ENCODE peak calls at places on chromosomes 16 and 17, in five cellular contexts. T is fibroblast of lung, D is heart left ventricle, I is mesendoderm, C is transverse colon. F is an unnamed sample.
A peak's percentile ranks its signal among the peaks of the same experiment; 100 is the strongest.

GRCh38 chr17:17840751-17841591 is 4.2 kb upstream of the SREBF1 start:
- DNase-seq in T (peak; percentile 68), D (no peak), I (peak; percentile 62), C (no peak), F (no peak)

GRCh38 chr16:84603115-84603816 is 14.6 kb downstream of the COTL1 start:
- DNase-seq in T (peak; percentile 98), D (peak; percentile 85), I (no peak), C (peak; percentile 75), F (peak; percentile 60)

GRCh38 chr16:85037050-85037410 is 9.4 kb downstream of the KIAA0513 start:
- DNase-seq in T (peak; percentile 72), D (peak; percentile 12), I (no peak), C (no peak), F (no peak)

GRCh38 chr16:10981697-10982216 is 37.4 kb downstream of the CLEC16A start:
- DNase-seq in T (peak; percentile 42), D (no peak), I (peak; percentile 65), C (no peak), F (no peak)

GRCh38 chr16:77738706-77739105 is 16.4 kb downstream of the NUDT7 start:
- DNase-seq in T (no peak), D (no peak), I (no peak), C (no peak), F (no peak)

GRCh38 chr16:11685844-11686618 is 17.8 kb downstream of the SNN start:
- DNase-seq in T (peak; percentile 36), D (no peak), I (no peak), C (no peak), F (no peak)

GRCh38 chr16:27365142-27366089 is 36.6 kb upstream of the IL21R start:
- DNase-seq in T (no peak), D (no peak), I (peak; percentile 75), C (no peak), F (no peak)

GRCh38 chr17:41812176-41813038 is at the start of gene FKBP10:
- DNase-seq in T (peak; percentile 91), D (peak; percentile 79), I (peak; percentile 98), C (peak; percentile 56), F (peak; percentile 58)

GRCh38 chr17:31535581-31535981 is 144.1 kb downstream of the RAB11FIP4 start:
- DNase-seq in T (no peak), D (no peak), I (no peak), C (peak; percentile 60), F (no peak)

GRCh38 chr17:55811536-55811935 is 60.7 kb downstream of the PCTP start:
- DNase-seq in T (no peak), D (no peak), I (no peak), C (no peak), F (no peak)

GRCh38 chr17:27956601-27957445 is 63.7 kb upstream of the LYRM9 start:
- DNase-seq in T (no peak), D (no peak), I (peak; percentile 89), C (no peak), F (peak; percentile 91)
- H3K27ac ChIP-seq in T (no peak overlapping the region), D (no peak overlapping the region), I (no peak overlapping the region), C (no peak overlapping the region), F (peak overlapping the region; percentile 69)

DNA sequence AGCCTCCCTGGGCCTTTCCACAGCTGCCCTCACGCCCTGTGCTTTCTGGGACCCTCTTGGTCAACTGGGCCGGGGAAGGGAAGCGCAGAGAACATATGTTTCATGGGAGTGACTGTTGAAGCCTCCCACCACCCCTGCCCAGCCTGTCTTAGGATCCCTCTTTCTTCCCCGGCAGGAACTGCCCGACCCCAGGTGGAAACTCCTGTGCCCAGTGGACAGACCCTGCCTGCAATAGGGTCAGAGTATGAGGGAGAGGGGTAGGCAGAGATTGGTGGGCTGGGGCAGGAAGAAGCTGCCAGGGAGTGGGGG is 10.5 kb downstream of the HEXIM2 start:
- DNase-seq in T (no peak), D (no peak), I (no peak), C (no peak), F (no peak)
- H3K4me1 ChIP-seq in T (peaks cover 22% of the 10 kb centered on the region), D (peaks cover 18% of the 10 kb centered on the region), I (peaks cover 20% of the 10 kb centered on the region), C (peaks cover 42% of the 10 kb centered on the region), F (peaks cover 46% of the 10 kb centered on the region)

GRCh38 chr17:58092797-58093385 is 9.7 kb downstream of the DYNLL2 start:
- DNase-seq in T (no peak), D (no peak), I (no peak), C (no peak), F (no peak)
- H3K27ac ChIP-seq in T (no peak overlapping the region), D (no peak overlapping the region), I (no peak overlapping the region), C (no peak overlapping the region), F (no peak overlapping the region)

DNA sequence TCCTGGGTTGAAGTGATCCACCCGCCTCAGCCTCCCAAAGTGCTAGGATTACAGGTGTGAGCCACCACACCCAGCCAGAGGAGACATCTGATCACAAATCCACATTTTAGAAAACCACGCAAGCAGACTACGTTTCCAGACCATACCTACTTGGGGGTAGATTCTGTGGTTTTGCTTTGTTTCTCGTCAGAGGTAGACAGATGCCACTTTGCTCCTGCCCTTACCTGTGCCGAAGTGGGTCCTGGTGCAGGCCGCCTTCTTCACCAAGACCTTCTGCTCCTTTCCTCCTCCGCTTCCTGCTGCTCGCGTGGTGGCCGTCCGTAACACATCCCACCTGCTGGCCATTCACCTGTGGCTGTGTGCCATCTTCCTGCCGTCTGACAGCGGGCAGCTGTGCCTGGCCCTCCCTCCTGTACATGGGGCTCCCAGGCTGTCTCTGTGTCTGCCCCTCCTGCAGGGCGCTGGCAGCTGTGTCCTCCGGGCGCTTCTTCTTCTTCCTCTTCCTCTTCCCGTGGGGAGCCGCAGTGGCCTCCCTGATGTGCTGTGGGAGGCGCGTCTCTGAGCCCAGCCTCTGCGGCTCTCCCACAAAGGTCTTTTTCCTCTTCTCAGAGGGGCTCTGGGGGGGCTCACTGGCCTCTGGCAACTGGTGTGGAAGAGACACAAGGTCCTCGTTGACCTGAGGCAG is 21.2 kb upstream of the CYTH1 start:
- DNase-seq in T (no peak), D (peak; percentile 76), I (no peak), C (no peak), F (no peak)
- H3K4me1 ChIP-seq in T (no peaks in the 10 kb centered on the region), D (peaks cover 6% of the 10 kb centered on the region), I (no peaks in the 10 kb centered on the region), C (no peaks in the 10 kb centered on the region), F (no peaks in the 10 kb centered on the region)

GRCh38 chr17:4475463-4475862 is 23.2 kb upstream of the SPNS2 start:
- DNase-seq in T (no peak), D (no peak), I (no peak), C (no peak), F (no peak)
- H3K27ac ChIP-seq in T (no peak overlapping the region), D (no peak overlapping the region), I (no peak overlapping the region), C (no peak overlapping the region), F (peak overlapping the region; percentile 75)

DNA sequence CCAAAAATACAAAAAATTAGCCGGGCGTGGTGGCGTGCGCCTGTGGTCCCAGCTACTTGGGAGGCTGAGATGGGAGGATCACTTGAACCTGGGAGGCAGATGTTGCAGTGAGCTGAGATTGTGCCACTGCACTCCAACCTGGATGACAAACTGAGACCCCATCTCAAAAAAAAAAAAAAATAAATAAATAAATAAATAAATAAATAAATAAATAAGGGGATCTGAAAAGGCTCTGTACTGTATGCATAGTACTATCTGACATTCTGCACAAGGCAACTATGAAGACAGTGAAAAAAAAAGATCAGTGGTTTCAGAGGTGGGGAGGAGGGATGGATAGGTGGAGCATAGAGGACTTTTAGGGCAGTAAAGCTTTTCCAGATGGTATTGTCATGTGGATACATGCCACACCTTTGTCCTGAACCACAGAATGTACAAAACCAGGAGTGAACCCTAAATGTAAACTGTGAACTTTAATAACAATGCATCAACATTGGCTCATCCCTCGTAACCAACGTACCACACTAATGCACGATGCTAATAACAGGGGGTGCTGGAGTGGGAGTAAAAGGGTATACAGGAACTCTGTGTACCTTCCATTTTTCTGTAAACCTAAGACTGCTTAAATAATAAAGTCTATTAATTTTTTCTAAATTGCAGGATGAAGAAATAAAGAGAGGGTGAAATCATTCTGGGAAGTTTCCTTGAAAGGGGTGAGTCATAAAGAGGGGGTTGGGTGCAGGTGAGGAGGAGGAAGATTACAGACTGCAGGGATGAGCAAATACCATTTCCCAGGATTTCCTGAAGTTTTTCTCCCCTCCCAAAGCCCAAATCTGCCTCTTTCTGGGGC is 155.8 kb upstream of the SDK2 start:
- DNase-seq in T (peak; percentile 26), D (no peak), I (no peak), C (no peak), F (no peak)
- H3K4me1 ChIP-seq in T (peaks cover 12% of the 10 kb centered on the region), D (no peaks in the 10 kb centered on the region), I (peaks cover 12% of the 10 kb centered on the region), C (peaks cover 15% of the 10 kb centered on the region), F (peaks cover 8% of the 10 kb centered on the region)

GRCh38 chr16:53695070-53695469 is 8.6 kb downstream of the RPGRIP1L start:
- DNase-seq in T (peak; percentile 34), D (no peak), I (no peak), C (no peak), F (no peak)
- H3K27ac ChIP-seq in T (peak overlapping the region; percentile 18), D (no peak overlapping the region), I (no peak overlapping the region), C (no peak overlapping the region), F (no peak overlapping the region)

GRCh38 chr17:61396586-61397085 is 3.0 kb upstream of the TBX2 start:
- DNase-seq in T (peak; percentile 61), D (no peak), I (no peak), C (no peak), F (no peak)
- H3K4me1 ChIP-seq in T (peaks cover 15% of the 10 kb centered on the region), D (peaks cover 11% of the 10 kb centered on the region), I (peaks cover 6% of the 10 kb centered on the region), C (peaks cover 24% of the 10 kb centered on the region), F (peaks cover 49% of the 10 kb centered on the region)

GRCh38 chr17:82034371-82035011 is 3.0 kb downstream of the DCXR start:
- DNase-seq in T (no peak), D (no peak), I (peak; percentile 42), C (no peak), F (no peak)

GRCh38 chr17:82031303-82031884 is at the start of gene RAC3:
- DNase-seq in T (peak; percentile 31), D (no peak), I (peak; percentile 60), C (no peak), F (no peak)

GRCh38 chr17:82031885-82032627 is 578 bp downstream of the RAC3 start:
- DNase-seq in T (no peak), D (no peak), I (peak; percentile 53), C (peak; percentile 80), F (peak; percentile 53)

GRCh38 chr17:82035488-82035887 is 2.0 kb downstream of the DCXR start:
- DNase-seq in T (no peak), D (no peak), I (no peak), C (no peak), F (no peak)

GRCh38 chr17:82033359-82034085 is 2.0 kb downstream of the RAC3 start:
- DNase-seq in T (no peak), D (no peak), I (no peak), C (no peak), F (no peak)
- H3K27ac ChIP-seq in T (no peak overlapping the region), D (no peak overlapping the region), I (no peak overlapping the region), C (no peak overlapping the region), F (no peak overlapping the region)

F was measured in body of pancreas.